ENCODE peak calls at places on chromosomes 4 and X, in seven cellular contexts. S, R, V, Q, G, J and Z are unnamed samples.
A peak's percentile ranks its signal among the peaks of the same experiment; 100 is the strongest.

GRCh38 chrX:138886769-138887168 is 175.3 kb upstream of the FGF13 start:
- DNase-seq in S (peak; percentile 77), R (no peak), V (no peak), Q (no peak), G (no peak), J (no peak), Z (no peak)

GRCh38 chr4:166501941-166502382 is 628.9 kb downstream of the TLL1 start:
- DNase-seq in S (no peak), R (no peak), V (no peak), Q (peak; percentile 1), G (peak; percentile 18), J (peak; percentile 37), Z (no peak)

GRCh38 chr4:24287096-24287495 is 297.3 kb downstream of the DHX15 start:
- DNase-seq in S (no peak), R (no peak), V (no peak), Q (no peak), G (no peak), J (no peak), Z (no peak)

GRCh38 chrX:10725071-10725470 is 104.7 kb upstream of the MID1 start:
- DNase-seq in S (no peak), R (no peak), V (no peak), Q (no peak), G (peak; percentile 26), J (peak; percentile 3), Z (peak; percentile 2)

GRCh38 chr4:79184461-79184860 is 141.4 kb downstream of the NAA11 start:
- DNase-seq in S (no peak), R (no peak), V (no peak), Q (no peak), G (no peak), J (no peak), Z (no peak)

GRCh38 chr4:8745036-8745827 is 126.4 kb downstream of the HMX1 start:
- DNase-seq in S (no peak), R (no peak), V (no peak), Q (no peak), G (no peak), J (no peak), Z (no peak)

GRCh38 chr4:93710847-93711430 is 117.6 kb upstream of the ATOH1 start:
- DNase-seq in S (no peak), R (no peak), V (no peak), Q (no peak), G (no peak), J (no peak), Z (no peak)

GRCh38 chr4:123250843-123251242 is 145.8 kb upstream of the SPRY1 start:
- DNase-seq in S (peak; percentile 38), R (no peak), V (peak; percentile 43), Q (no peak), G (no peak), J (peak; percentile 38), Z (peak; percentile 94)

GRCh38 chrX:47247206-47247998 is 14.6 kb downstream of the USP11 start:
- DNase-seq in S (no peak), R (no peak), V (no peak), Q (no peak), G (no peak), J (peak; percentile 16), Z (no peak)

GRCh38 chrX:132435222-132435621 is 53.6 kb downstream of the MBNL3 start:
- DNase-seq in S (no peak), R (no peak), V (no peak), Q (no peak), G (no peak), J (peak; percentile 74), Z (no peak)

GRCh38 chr4:6390357-6390756 is 82.1 kb downstream of the PPP2R2C start:
- DNase-seq in S (no peak), R (no peak), V (peak; percentile 42), Q (no peak), G (no peak), J (no peak), Z (no peak)

GRCh38 chr4:21467551-21467950 is 481.0 kb downstream of the KCNIP4 start:
- DNase-seq in S (no peak), R (no peak), V (no peak), Q (no peak), G (no peak), J (no peak), Z (no peak)

GRCh38 chr4:1177274-1178141 is 5.1 kb upstream of the SPON2 start:
- DNase-seq in S (no peak), R (no peak), V (peak; percentile 16), Q (no peak), G (no peak), J (no peak), Z (no peak)

GRCh38 chr4:133711817-133712216 is 489.8 kb downstream of the PABPC4L start:
- DNase-seq in S (no peak), R (no peak), V (no peak), Q (no peak), G (peak; percentile 0), J (peak; percentile 1), Z (no peak)

GRCh38 chr4:158581161-158581560 is 59.5 kb downstream of the RXFP1 start:
- DNase-seq in S (no peak), R (no peak), V (no peak), Q (no peak), G (no peak), J (no peak), Z (no peak)

GRCh38 chr4:15963001-15963451 is at the start of gene FGFBP2:
- DNase-seq in S (no peak), R (peak; percentile 47), V (no peak), Q (peak; percentile 44), G (peak; percentile 28), J (peak; percentile 58), Z (peak; percentile 34)

GRCh38 chr4:100519205-100519604 is 1.4 kb upstream of the EMCN start:
- DNase-seq in S (no peak), R (no peak), V (no peak), Q (no peak), G (no peak), J (no peak), Z (no peak)

GRCh38 chrX:68841251-68842049 is 12.6 kb downstream of the EFNB1 start:
- DNase-seq in S (no peak), R (no peak), V (no peak), Q (no peak), G (no peak), J (no peak), Z (no peak)

GRCh38 chr4:100898844-100899243 is 381.0 kb upstream of the EMCN start:
- DNase-seq in S (no peak), R (no peak), V (no peak), Q (no peak), G (no peak), J (no peak), Z (no peak)

GRCh38 chrX:107718156-107718621 is 57.4 kb downstream of the TSC22D3 start:
- DNase-seq in S (peak; percentile 87), R (peak; percentile 43), V (peak; percentile 82), Q (peak; percentile 76), G (peak; percentile 67), J (peak; percentile 87), Z (peak; percentile 68)

GRCh38 chrX:153819398-153820083 is 10.8 kb downstream of the PDZD4 start:
- DNase-seq in S (no peak), R (no peak), V (peak; percentile 11), Q (no peak), G (no peak), J (no peak), Z (no peak)

GRCh38 chrX:132413459-132413858 is 75.4 kb downstream of the MBNL3 start:
- DNase-seq in S (no peak), R (no peak), V (no peak), Q (no peak), G (no peak), J (no peak), Z (no peak)

GRCh38 chrX:153770606-153771175 is 6.6 kb downstream of the PLXNB3 start:
- DNase-seq in S (no peak), R (no peak), V (no peak), Q (no peak), G (no peak), J (no peak), Z (no peak)

GRCh38 chr4:53647547-53647946 is 56.3 kb upstream of the LNX1 start:
- DNase-seq in S (no peak), R (no peak), V (no peak), Q (no peak), G (no peak), J (no peak), Z (no peak)

GRCh38 chrX:1591863-1592127 is 391 bp downstream of the AKAP17A start:
- DNase-seq in S (no peak), R (no peak), V (no peak), Q (no peak), G (no peak), J (peak; percentile 23), Z (no peak)

GRCh38 chr4:128247906-128248305 is 39.7 kb downstream of the PGRMC2 start:
- DNase-seq in S (no peak), R (no peak), V (no peak), Q (no peak), G (no peak), J (no peak), Z (no peak)
- H3K9me3 ChIP-seq in S (peaks cover 15% of the 10 kb centered on the region), R (no peaks in the 10 kb centered on the region), V (no peaks in the 10 kb centered on the region), Q (peaks cover 22% of the 10 kb centered on the region), G (peaks cover 19% of the 10 kb centered on the region), J (peaks cover 23% of the 10 kb centered on the region), Z (no peaks in the 10 kb centered on the region)

GRCh38 chr4:153684182-153685073 is at the start of gene TLR2:
- DNase-seq in S (peak; percentile 58), R (peak; percentile 30), V (peak; percentile 40), Q (no peak), G (peak; percentile 17), J (peak; percentile 43), Z (peak; percentile 17)

GRCh38 chr4:153679476-153679875 is 4.6 kb upstream of the TLR2 start:
- DNase-seq in S (no peak), R (no peak), V (no peak), Q (no peak), G (no peak), J (no peak), Z (no peak)

DNA sequence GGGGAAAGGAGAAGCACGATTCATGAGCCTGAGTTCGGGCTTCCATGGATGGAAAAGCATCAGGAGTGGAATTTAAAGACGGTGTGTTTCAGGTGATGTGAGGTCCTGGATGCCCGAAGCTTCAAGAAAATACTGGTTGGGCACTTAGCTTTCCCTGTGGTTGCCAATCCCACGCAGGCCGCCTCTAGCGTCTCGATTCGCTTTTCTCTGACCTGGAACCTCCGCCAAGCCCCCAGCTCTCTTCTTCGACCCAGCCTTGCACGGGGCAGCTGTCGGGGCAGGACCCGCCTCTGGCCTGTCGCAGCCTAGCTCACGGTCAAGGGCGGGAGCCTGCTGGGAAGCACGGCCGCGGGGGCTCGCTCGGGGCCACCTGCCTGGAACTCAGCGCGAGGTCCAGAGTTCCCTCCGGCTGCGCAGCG is 308 bp upstream of the TLR2 start:
- DNase-seq in S (no peak), R (no peak), V (no peak), Q (no peak), G (no peak), J (no peak), Z (no peak)
- H3K9me3 ChIP-seq in S (peaks cover 5% of the 10 kb centered on the region), R (peaks cover 5% of the 10 kb centered on the region), V (no peaks in the 10 kb centered on the region), Q (no peaks in the 10 kb centered on the region), G (no peaks in the 10 kb centered on the region), J (peaks cover 14% of the 10 kb centered on the region), Z (no peaks in the 10 kb centered on the region)

GRCh38 chrX:154914052-154914451 is 27.9 kb downstream of the F8A1 start:
- DNase-seq in S (no peak), R (no peak), V (no peak), Q (no peak), G (no peak), J (no peak), Z (no peak)

GRCh38 chrX:154918060-154918483 is 31.9 kb downstream of the F8A1 start:
- DNase-seq in S (peak; percentile 43), R (peak; percentile 0), V (peak; percentile 63), Q (peak; percentile 42), G (peak; percentile 32), J (peak; percentile 86), Z (peak; percentile 67)
- H3K9me3 ChIP-seq in S (peaks cover 6% of the 10 kb centered on the region), R (no peaks in the 10 kb centered on the region), V (no peaks in the 10 kb centered on the region), Q (no peaks in the 10 kb centered on the region), G (no peaks in the 10 kb centered on the region), J (no peaks in the 10 kb centered on the region), Z (no peaks in the 10 kb centered on the region)

GRCh38 chrX:55640854-55641253 is 17.7 kb downstream of the FOXR2 start:
- DNase-seq in S (no peak), R (no peak), V (no peak), Q (no peak), G (no peak), J (no peak), Z (no peak)
- H3K9me3 ChIP-seq in S (peaks cover 5% of the 10 kb centered on the region), R (no peaks in the 10 kb centered on the region), V (no peaks in the 10 kb centered on the region), Q (no peaks in the 10 kb centered on the region), G (no peaks in the 10 kb centered on the region), J (no peaks in the 10 kb centered on the region), Z (no peaks in the 10 kb centered on the region)